ENCODE peak calls at places on chromosome 10, in nine cellular contexts. C is OCI-LY7; G is breast epithelium; P is pancreas; E is CD8-positive, alpha-beta memory T cell; O is kidney; U is CD4-positive, CD25-positive, alpha-beta regulatory T cell; M is ovary; Z is mammary epithelial cell. R is an unnamed sample.

GRCh38 chr10:17001961-17002749 is 127.5 kb downstream of the CUBN start:
- DNase-seq in G (no peak), O (no peak), M (peak), Z (peak), C (no peak), P (no peak), U (peak), E (peak), R (peak)

GRCh38 chr10:46035923-46036849 is 5.8 kb upstream of the NCOA4 start:
- DNase-seq in Z (no peak), G (no peak), O (no peak), U (no peak), E (no peak), C (no peak), P (no peak), M (no peak), R (no peak)

GRCh38 chr10:12414278-12414988 is 65.1 kb downstream of the CAMK1D start:
- DNase-seq in M (no peak), Z (no peak), U (no peak), O (no peak), E (no peak), P (no peak), G (no peak), C (no peak), R (no peak)

GRCh38 chr10:126944191-126944590 is 39.0 kb downstream of the DOCK1 start:
- DNase-seq in U (no peak), Z (no peak), O (no peak), M (no peak), P (no peak), E (no peak), G (no peak), C (no peak), R (no peak)

GRCh38 chr10:95531041-95531809 is 29.9 kb downstream of the SORBS1 start:
- DNase-seq in C (no peak), M (no peak), P (no peak), E (no peak), O (no peak), Z (no peak), U (no peak), G (no peak), R (no peak)

GRCh38 chr10:107391901-107392300 is 227.4 kb upstream of the SORCS1 start:
- DNase-seq in E (no peak), M (no peak), Z (no peak), C (no peak), P (no peak), O (no peak), U (no peak), G (no peak), R (no peak)

GRCh38 chr10:119401671-119402395 is 140.7 kb downstream of the RGS10 start:
- DNase-seq in U (no peak), P (no peak), O (no peak), E (no peak), M (peak), C (no peak), Z (peak), G (no peak), R (peak)

GRCh38 chr10:57979986-57980385 is 287.7 kb downstream of the IPMK start:
- DNase-seq in C (no peak), U (no peak), E (no peak), G (no peak), M (no peak), Z (no peak), P (no peak), O (no peak), R (no peak)

GRCh38 chr10:68303849-68304412 is 27.9 kb upstream of the HNRNPH3 start:
- DNase-seq in O (no peak), P (no peak), Z (no peak), M (no peak), C (no peak), G (no peak), E (no peak), U (no peak), R (no peak)

GRCh38 chr10:91856637-91857036 is 52.6 kb downstream of the FGFBP3 start:
- DNase-seq in P (no peak), E (no peak), G (no peak), Z (no peak), O (no peak), C (peak), M (no peak), U (no peak), R (no peak)

GRCh38 chr10:86210416-86210815 is 156.2 kb downstream of the GRID1 start:
- DNase-seq in C (no peak), U (no peak), E (no peak), M (no peak), P (no peak), G (no peak), Z (no peak), O (no peak), R (no peak)

GRCh38 chr10:101227765-101228681 is 1.2 kb downstream of the LBX1 start:
- DNase-seq in Z (peak), U (no peak), C (no peak), G (no peak), O (no peak), E (no peak), M (no peak), P (no peak), R (no peak)

GRCh38 chr10:96270564-96270963 is 805 bp downstream of the BLNK start:
- DNase-seq in E (no peak), P (no peak), Z (no peak), U (no peak), G (no peak), O (no peak), M (no peak), C (no peak), R (no peak)

GRCh38 chr10:114632869-114633715 is 25.0 kb downstream of the ABLIM1 start:
- DNase-seq in O (peak), U (no peak), P (no peak), Z (peak), E (no peak), M (no peak), G (no peak), C (no peak), R (peak)

GRCh38 chr10:117694251-117694650 is 151.7 kb downstream of the EMX2 start:
- DNase-seq in U (no peak), O (no peak), M (no peak), P (no peak), Z (no peak), C (no peak), G (no peak), E (no peak), R (no peak)

GRCh38 chr10:82643601-82644000 is 768.6 kb downstream of the NRG3 start:
- DNase-seq in M (no peak), C (no peak), U (no peak), E (no peak), O (no peak), G (no peak), P (no peak), Z (no peak), R (no peak)

GRCh38 chr10:112282086-112282485 is 1.1 kb upstream of the TECTB start:
- DNase-seq in G (no peak), O (no peak), C (no peak), U (no peak), M (no peak), P (no peak), Z (peak), E (no peak), R (no peak)

GRCh38 chr10:13848530-13849425 is 262.0 kb downstream of the PRPF18 start:
- DNase-seq in M (no peak), Z (no peak), P (no peak), E (no peak), C (no peak), O (no peak), G (no peak), U (no peak), R (no peak)

GRCh38 chr10:86657396-86658011 is 3.2 kb downstream of the OPN4 start:
- DNase-seq in Z (no peak), U (no peak), G (peak), P (peak), E (no peak), O (peak), M (no peak), C (no peak), R (no peak)

GRCh38 chr10:86363833-86364511 is 2.6 kb downstream of the GRID1 start:
- DNase-seq in M (peak), G (peak), O (peak), Z (peak), P (peak), C (peak), U (no peak), E (no peak), R (no peak)

GRCh38 chr10:86533328-86533727 is 11.7 kb upstream of the WAPL start:
- DNase-seq in E (no peak), G (no peak), O (no peak), C (no peak), Z (no peak), M (no peak), P (no peak), U (no peak), R (no peak)

GRCh38 chr10:70648427-70648826 is 23.9 kb upstream of the ADAMTS14 start:
- DNase-seq in Z (peak), O (no peak), U (no peak), E (no peak), P (no peak), G (no peak), M (no peak), C (peak), R (no peak)

GRCh38 chr10:110528224-110528997 is 30.7 kb downstream of the DUSP5 start:
- DNase-seq in G (no peak), C (peak), E (no peak), M (no peak), P (no peak), Z (no peak), U (no peak), O (no peak), R (no peak)

GRCh38 chr10:110527731-110528171 is 30.0 kb downstream of the DUSP5 start:
- DNase-seq in Z (no peak), M (no peak), O (no peak), U (no peak), G (no peak), E (no peak), P (no peak), C (no peak), R (no peak)

GRCh38 chr10:110531687-110532086 is 34.0 kb downstream of the DUSP5 start:
- DNase-seq in O (no peak), C (peak), M (no peak), E (no peak), U (no peak), G (no peak), Z (no peak), P (no peak), R (no peak)

GRCh38 chr10:110530131-110530831 is 32.6 kb downstream of the DUSP5 start:
- DNase-seq in U (no peak), C (no peak), Z (peak), O (peak), G (peak), P (peak), M (no peak), E (peak), R (peak)

DNA sequence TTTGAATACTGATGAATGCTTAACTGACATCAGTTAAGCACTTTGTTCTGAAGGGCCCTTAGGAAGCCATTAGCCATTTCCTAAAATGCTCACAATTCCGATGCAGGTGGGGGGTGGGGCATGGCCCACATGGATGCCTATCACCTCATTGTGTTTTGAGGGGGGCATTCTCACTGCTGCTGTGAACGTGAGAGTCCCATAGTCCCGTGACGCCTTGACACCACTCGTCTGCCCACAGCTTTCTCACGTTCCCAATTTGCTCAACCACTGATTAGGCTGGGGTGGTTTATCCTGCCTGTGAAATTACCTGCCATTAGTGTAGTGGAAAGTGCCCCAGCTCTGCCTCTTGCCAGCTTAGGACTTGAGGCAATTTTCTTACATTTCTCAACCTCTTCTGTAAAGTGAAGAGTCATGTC is 31.9 kb downstream of the DUSP5 start:
- DNase-seq in U (no peak), C (peak), P (no peak), O (no peak), M (no peak), Z (no peak), G (no peak), E (peak), R (no peak)
- H3K4me3 ChIP-seq in U (peak), C (no peak), P (peak), O (no peak), M (no peak), Z (no peak), G (peak), E (no peak), R (peak)

GRCh38 chr10:37314862-37315261 is 189.5 kb downstream of the ANKRD30A start:
- DNase-seq in U (no peak), P (no peak), M (no peak), O (no peak), C (no peak), G (no peak), E (no peak), Z (peak), R (no peak)

GRCh38 chr10:37314350-37314749 is 189.0 kb downstream of the ANKRD30A start:
- DNase-seq in E (no peak), P (no peak), M (no peak), Z (peak), U (no peak), C (no peak), G (no peak), O (no peak), R (no peak)
- H3K27ac ChIP-seq in E (no peak), P (no peak), M (no peak), Z (no peak), U (no peak), C (no peak), G (no peak), O (no peak), R (no peak)

GRCh38 chr10:30842185-30842584 is 189.5 kb downstream of the ZNF438 start:
- DNase-seq in O (no peak), G (no peak), E (no peak), Z (no peak), U (no peak), M (no peak), C (no peak), P (no peak), R (no peak)
- H3K4me3 ChIP-seq in O (no peak), G (no peak), E (no peak), Z (no peak), U (no peak), M (no peak), C (no peak), P (no peak), R (no peak)

DNA sequence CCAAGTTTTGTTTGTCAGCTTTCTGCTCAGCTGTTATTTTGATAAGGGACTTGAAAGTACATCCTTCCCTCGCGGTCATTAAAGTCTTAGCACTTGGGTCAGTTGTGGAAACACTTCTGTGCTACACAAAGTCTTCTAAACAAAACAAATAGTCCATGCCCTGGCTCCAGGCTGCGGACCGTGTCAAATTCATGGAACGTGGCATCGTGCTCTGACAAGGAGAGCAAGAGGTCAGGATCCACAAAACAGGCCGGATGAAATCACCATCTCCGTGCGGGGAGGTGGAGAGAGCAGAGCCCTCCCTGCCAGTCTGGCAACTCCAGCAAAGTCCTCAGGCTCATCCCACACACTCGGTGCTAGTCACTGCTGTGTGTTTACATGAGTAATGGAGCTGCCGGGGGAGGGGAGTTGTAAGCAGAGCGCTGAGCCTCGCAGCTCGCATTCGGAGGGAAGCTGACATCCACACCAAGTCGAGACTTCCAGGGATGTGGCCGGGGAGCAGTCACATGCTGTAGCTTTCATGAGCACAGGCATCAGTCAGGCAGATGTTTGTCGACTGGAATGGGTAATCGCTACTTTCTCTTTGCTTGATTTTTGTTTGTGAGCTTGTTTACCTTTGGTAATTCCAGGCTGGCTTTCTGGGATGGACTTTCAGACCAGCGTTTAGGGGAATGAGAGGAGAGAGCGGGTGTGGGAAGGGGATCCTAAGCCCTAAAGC is 147.6 kb downstream of the ARID5B start:
- DNase-seq in E (peak), Z (peak), C (peak), M (peak), G (peak), O (peak), P (peak), U (peak), R (peak)
- H3K27ac ChIP-seq in E (peak), Z (peak), C (peak), M (peak), G (peak), O (peak), P (peak), U (peak), R (peak)

DNA sequence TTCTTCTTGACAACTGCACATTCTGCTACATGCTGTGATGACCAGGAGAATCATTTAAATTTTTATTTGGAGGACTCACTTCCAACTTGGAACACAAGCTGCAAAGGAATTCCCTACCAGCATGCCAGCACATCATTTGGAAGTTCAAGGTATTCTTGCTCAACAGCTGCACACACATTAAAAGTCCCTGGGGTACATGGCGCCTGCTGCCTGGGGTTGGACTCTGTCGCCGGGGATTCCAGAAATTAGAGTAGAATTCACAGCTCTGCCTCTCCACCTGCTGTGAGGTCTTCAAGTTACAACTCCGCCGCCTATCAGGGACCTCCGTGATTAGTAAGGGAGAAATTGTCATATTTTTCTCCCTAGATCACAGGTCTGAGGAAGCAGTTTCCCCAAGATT is 1.1 kb downstream of the ZNF32 start:
- DNase-seq in M (no peak), G (no peak), O (no peak), Z (no peak), C (no peak), U (no peak), E (no peak), P (no peak), R (no peak)
- H3K4me3 ChIP-seq in M (peak), G (peak), O (peak), Z (no peak), C (no peak), U (peak), E (peak), P (peak), R (peak)

DNA sequence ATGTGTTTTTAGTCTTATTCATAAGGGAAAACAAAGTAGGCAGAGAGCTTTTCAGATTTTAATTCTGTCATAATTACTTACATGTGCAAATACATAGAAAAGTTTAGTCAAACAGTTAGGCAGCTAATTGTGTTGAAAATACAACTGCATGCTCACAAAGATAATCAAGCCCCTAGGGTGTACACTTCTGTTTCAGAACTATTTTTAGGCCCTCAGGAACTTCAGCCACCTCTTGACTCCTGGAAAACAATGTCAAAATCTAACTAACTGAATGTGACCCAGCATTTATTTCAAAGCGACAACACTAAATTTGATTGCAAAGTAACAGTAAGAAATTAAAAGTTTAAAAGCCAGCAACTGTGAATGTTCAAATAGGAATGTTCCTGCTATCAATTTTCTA is 599.0 kb upstream of the LRRTM3 start:
- DNase-seq in U (no peak), Z (no peak), G (no peak), O (no peak), C (no peak), E (no peak), P (no peak), M (no peak), R (no peak)
- H3K27ac ChIP-seq in U (no peak), Z (no peak), G (no peak), O (no peak), C (no peak), E (no peak), P (no peak), M (no peak), R (peak)

GRCh38 chr10:131429942-131430341 is 118.4 kb upstream of the TCERG1L start:
- DNase-seq in G (no peak), E (no peak), Z (no peak), C (no peak), M (no peak), O (peak), U (no peak), P (no peak), R (no peak)
- H3K4me3 ChIP-seq in G (no peak), E (no peak), Z (no peak), C (no peak), M (no peak), O (no peak), U (no peak), P (no peak), R (no peak)

DNA sequence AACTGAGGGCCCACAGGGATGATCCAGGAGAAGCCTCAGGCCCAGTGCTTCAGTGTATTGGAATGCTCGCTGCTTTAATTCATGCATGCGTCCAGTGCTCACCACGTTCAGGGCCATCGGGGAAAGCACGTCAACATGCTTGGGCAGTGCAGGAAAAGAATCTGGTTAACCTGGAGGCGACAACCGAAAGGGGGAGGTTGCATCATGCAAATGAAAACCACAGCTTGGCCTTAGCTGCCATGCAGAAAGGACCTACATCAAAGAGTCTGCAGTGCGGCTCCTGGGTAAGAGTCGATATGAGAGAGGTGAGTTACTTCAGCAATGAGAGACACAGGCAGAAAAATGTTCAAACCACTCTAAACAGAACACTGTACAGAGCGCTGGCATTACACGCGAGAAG is 440.1 kb downstream of the KCNMA1 start:
- DNase-seq in G (no peak), C (no peak), O (no peak), E (no peak), Z (peak), U (no peak), M (no peak), P (no peak), R (no peak)
- H3K27ac ChIP-seq in G (peak), C (no peak), O (no peak), E (no peak), Z (peak), U (no peak), M (no peak), P (no peak), R (no peak)

GRCh38 chr10:22317771-22318565 is 1.8 kb downstream of the COMMD3 start:
- DNase-seq in O (no peak), C (no peak), U (no peak), M (no peak), G (no peak), P (no peak), Z (no peak), E (no peak), R (no peak)
- H3K4me3 ChIP-seq in O (no peak), C (peak), U (peak), M (no peak), G (no peak), P (no peak), Z (peak), E (no peak), R (no peak)